ENCODE peak calls at places on chromosomes 13 and 19, in six cellular contexts. F, O, T, Z, B and K are unnamed samples.

GRCh38 chr19:7959209-7959608 is 15.7 kb upstream of the TIMM44 start:
- DNase-seq in O (no peak), F (no peak), Z (no peak), B (no peak), T (no peak), K (no peak)

GRCh38 chr13:66831317-66831716 is 398.8 kb downstream of the PCDH9 start:
- DNase-seq in Z (no peak), B (no peak), T (no peak), F (no peak), O (no peak), K (no peak)

GRCh38 chr13:98447881-98448641 is 128.8 kb downstream of the STK24 start:
- DNase-seq in T (no peak), Z (peak; percentile 13), O (peak; percentile 80), B (peak; percentile 33), F (peak; percentile 34), K (no peak)

GRCh38 chr13:37241786-37242185 is 136.3 kb upstream of the CSNK1A1L start:
- DNase-seq in Z (no peak), F (no peak), B (no peak), T (no peak), O (no peak), K (no peak)

GRCh38 chr13:90443268-90443667 is 904.2 kb upstream of the MIR17HG start:
- DNase-seq in B (no peak), T (no peak), F (no peak), O (no peak), Z (peak; percentile 54), K (no peak)

GRCh38 chr13:104024416-104025170 is 958.4 kb upstream of the SLC10A2 start:
- DNase-seq in Z (no peak), T (no peak), B (no peak), F (no peak), O (no peak), K (no peak)

GRCh38 chr13:98997738-98998641 is 20.1 kb upstream of the DOCK9 start:
- DNase-seq in F (no peak), T (no peak), O (peak; percentile 72), Z (peak; percentile 66), B (no peak), K (no peak)

GRCh38 chr13:71964491-71965108 is 97.6 kb upstream of the DACH1 start:
- DNase-seq in T (no peak), B (no peak), O (no peak), Z (peak; percentile 5), F (no peak), K (no peak)

GRCh38 chr19:5889288-5889971 is 14.2 kb downstream of the NDUFA11 start:
- DNase-seq in T (no peak), Z (no peak), F (no peak), O (peak; percentile 51), B (no peak), K (no peak)

GRCh38 chr19:3565177-3565576 is 7.6 kb upstream of the HMG20B start:
- DNase-seq in Z (peak; percentile 68), T (no peak), B (no peak), F (peak; percentile 81), O (no peak), K (no peak)

GRCh38 chr19:30577551-30578090 is 205.4 kb downstream of the ZNF536 start:
- DNase-seq in F (no peak), B (no peak), O (no peak), Z (no peak), T (no peak), K (no peak)

GRCh38 chr19:19510432-19510831 is 4.9 kb downstream of the TSSK6 start:
- DNase-seq in T (no peak), Z (no peak), O (peak; percentile 16), F (no peak), B (no peak), K (no peak)

GRCh38 chr13:108269601-108270328 is at the start of gene TNFSF13B:
- DNase-seq in O (peak; percentile 59), T (peak; percentile 57), Z (no peak), B (peak; percentile 62), F (no peak), K (peak; percentile 1)

GRCh38 chr13:30846844-30847243 is 59.2 kb upstream of the MEDAG start:
- DNase-seq in B (no peak), Z (no peak), O (no peak), F (no peak), T (no peak), K (no peak)

GRCh38 chr19:12779162-12779993 is 4.0 kb upstream of the HOOK2 start:
- DNase-seq in O (peak; percentile 88), B (peak; percentile 57), F (no peak), T (peak; percentile 46), Z (peak; percentile 27), K (no peak)

GRCh38 chr13:94674609-94675348 is 37.6 kb downstream of the SOX21 start:
- DNase-seq in O (peak; percentile 51), T (peak; percentile 46), B (peak; percentile 56), F (peak; percentile 54), Z (peak; percentile 72), K (peak; percentile 58)

GRCh38 chr19:40908981-40909380 is 26.9 kb upstream of the CYP2A7 start:
- DNase-seq in Z (peak; percentile 58), T (no peak), B (no peak), O (peak; percentile 39), F (no peak), K (no peak)

DNA sequence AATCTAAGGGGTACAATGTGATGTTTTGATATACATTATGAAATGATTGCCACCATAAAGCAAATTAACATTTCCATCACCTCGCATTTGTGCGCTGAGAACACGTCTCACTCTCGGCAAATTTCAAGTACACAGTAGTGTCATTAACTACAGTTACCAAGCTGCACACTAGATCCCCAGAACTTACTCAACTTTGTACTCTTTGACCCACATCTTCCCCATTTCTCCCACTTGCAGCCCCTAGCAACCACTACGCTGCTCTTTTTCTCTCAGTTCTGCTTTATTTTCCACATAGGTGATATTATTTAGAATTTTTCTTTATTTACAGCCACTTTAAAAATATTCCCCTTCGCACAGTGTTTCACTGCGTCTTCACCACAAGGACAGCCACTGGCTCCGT is 486.4 kb downstream of the UQCRFS1 start:
- DNase-seq in B (no peak), O (no peak), T (no peak), F (no peak), Z (no peak), K (no peak)
- H3K4me3 ChIP-seq in B (no peak overlapping the region), O (no peak overlapping the region), T (no peak overlapping the region), F (no peak overlapping the region), Z (no peak overlapping the region), K (peak overlapping the region; percentile 98)

GRCh38 chr19:58183822-58184215 is 958 bp downstream of the ZNF274 start:
- DNase-seq in Z (no peak), F (no peak), T (no peak), O (no peak), B (no peak), K (no peak)
- H3K27ac ChIP-seq in Z (peak overlapping the region; percentile 88), F (peak overlapping the region; percentile 94), T (peak overlapping the region; percentile 93), O (peak overlapping the region; percentile 100), B (peak overlapping the region; percentile 99), K (no peak overlapping the region)

GRCh38 chr19:54183431-54183830 is 5.9 kb downstream of the MBOAT7 start:
- DNase-seq in F (no peak), B (no peak), Z (no peak), O (no peak), T (no peak), K (no peak)
- H3K36me3 ChIP-seq in F (peaks cover 6% of the 10 kb centered on the region), B (no peaks in the 10 kb centered on the region), Z (peaks cover 33% of the 10 kb centered on the region), O (peaks cover 10% of the 10 kb centered on the region), T (no peaks in the 10 kb centered on the region), K (peaks cover 11% of the 10 kb centered on the region)

DNA sequence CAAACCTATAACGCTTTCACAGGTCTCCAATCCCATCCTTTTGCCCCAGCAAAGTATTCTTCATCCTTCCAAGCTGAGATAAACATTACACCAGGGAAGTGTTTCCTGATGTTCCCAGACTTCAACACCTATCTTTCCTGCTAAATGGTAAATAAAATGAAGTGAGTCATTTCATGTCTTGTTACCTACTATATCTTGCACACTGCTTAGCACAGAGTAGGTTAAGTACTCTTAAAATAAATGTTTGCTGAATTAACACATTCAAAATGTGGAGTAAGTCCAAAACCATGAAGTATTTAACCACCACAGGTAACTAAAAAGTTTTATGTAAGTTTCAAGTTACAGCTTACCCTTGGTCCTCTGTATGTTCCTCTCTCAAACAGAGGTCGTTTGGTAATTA is 3.4 kb downstream of the RBM26 start:
- DNase-seq in O (no peak), B (no peak), Z (no peak), T (no peak), F (no peak), K (no peak)
- H3K4me3 ChIP-seq in O (no peak overlapping the region), B (no peak overlapping the region), Z (peak overlapping the region; percentile 73), T (no peak overlapping the region), F (no peak overlapping the region), K (no peak overlapping the region)

DNA sequence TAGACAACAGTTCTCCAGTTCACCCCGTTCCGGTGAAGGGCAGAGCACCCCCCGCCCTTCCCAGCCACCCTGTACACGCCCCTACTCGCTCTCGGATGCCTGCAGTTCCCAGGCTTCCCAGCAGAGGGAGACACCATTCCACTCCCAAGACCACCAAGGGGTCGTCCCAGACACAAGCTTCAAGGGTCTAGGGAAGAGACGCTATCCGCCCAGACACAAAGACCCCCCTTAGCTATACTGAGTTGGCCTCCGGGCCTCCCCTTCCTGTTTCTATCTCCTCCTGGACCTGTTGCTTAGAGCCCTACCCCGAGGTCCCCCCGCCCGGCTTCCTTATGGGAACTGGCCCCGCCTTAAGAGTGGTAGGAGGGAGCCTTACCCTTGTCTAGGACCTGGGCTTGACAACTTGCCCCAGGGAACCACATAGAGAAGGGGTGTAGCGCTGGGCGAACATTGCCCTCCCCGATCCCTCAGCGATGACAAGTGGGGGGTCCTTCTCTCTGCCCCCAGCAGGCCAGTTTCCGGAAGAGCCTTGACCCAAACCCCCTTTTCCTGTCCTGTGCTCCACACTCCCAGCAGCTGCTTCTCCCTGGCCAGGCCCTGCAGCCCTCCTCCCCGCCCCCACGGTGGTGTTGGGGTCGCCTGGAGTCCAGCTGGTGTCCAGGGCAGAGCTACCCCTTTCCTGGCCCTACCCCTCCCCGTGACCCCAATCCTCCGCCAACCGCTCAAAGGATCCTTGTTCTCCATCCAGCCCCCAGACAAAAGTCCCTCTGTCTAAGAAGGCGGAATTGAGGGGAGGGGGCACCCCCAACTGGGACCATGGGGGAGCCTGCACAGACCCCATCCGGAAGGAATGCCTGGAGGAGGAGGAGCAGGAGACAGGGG is 726 bp upstream of the FXYD3 start:
- DNase-seq in T (peak; percentile 86), F (peak; percentile 51), Z (peak; percentile 62), B (peak; percentile 52), O (peak; percentile 38), K (peak; percentile 80)
- H3K27ac ChIP-seq in T (peak overlapping the region; percentile 95), F (peak overlapping the region; percentile 25), Z (peak overlapping the region; percentile 92), B (peak overlapping the region; percentile 37), O (no peak overlapping the region), K (no peak overlapping the region)

GRCh38 chr13:91882918-91883317 is 484.5 kb downstream of the GPC5 start:
- DNase-seq in O (no peak), Z (peak; percentile 9), B (no peak), T (no peak), F (no peak), K (no peak)

GRCh38 chr13:91878491-91878890 is 480.1 kb downstream of the GPC5 start:
- DNase-seq in O (no peak), B (no peak), Z (no peak), F (no peak), T (no peak), K (no peak)

GRCh38 chr13:91879360-91879759 is 480.9 kb downstream of the GPC5 start:
- DNase-seq in Z (no peak), B (no peak), T (no peak), F (no peak), O (no peak), K (no peak)
- H3K36me3 ChIP-seq in Z (no peaks in the 10 kb centered on the region), B (no peaks in the 10 kb centered on the region), T (no peaks in the 10 kb centered on the region), F (no peaks in the 10 kb centered on the region), O (no peaks in the 10 kb centered on the region), K (no peaks in the 10 kb centered on the region)